ENCODE peak calls at places on chromosomes 5 and 9, in five cellular contexts. Q is right cardiac atrium, I is body of pancreas, M is neural progenitor cell, P is fibroblast of lung. D is an unnamed sample.

GRCh38 chr9:82031538-82032280 is 43.1 kb downstream of the SPATA31D1 start:
- DNase-seq in M (no peak), P (peak; percentile 87), Q (peak; percentile 77), I (peak; percentile 35), D (peak; percentile 26)

GRCh38 chr9:127506814-127507750 is 55.8 kb downstream of the LRSAM1 start:
- DNase-seq in Q (peak; percentile 56), I (no peak), M (no peak), P (peak; percentile 85), D (no peak)

GRCh38 chr5:78594946-78595921 is 53.3 kb downstream of the LHFPL2 start:
- DNase-seq in M (no peak), I (peak; percentile 81), Q (no peak), P (peak; percentile 100), D (peak; percentile 35)

GRCh38 chr9:68500457-68501158 is 40.1 kb downstream of the TMEM252 start:
- DNase-seq in P (peak; percentile 65), I (no peak), M (no peak), Q (no peak), D (no peak)

GRCh38 chr9:138010861-138011260 is 133.3 kb downstream of the CACNA1B start:
- DNase-seq in Q (no peak), I (no peak), M (no peak), P (no peak), D (no peak)

GRCh38 chr5:42718591-42718990 is 38.0 kb upstream of the CCDC152 start:
- DNase-seq in P (peak; percentile 65), I (no peak), M (no peak), Q (no peak), D (no peak)

GRCh38 chr9:17744786-17745185 is 165.9 kb downstream of the SH3GL2 start:
- DNase-seq in Q (no peak), P (peak; percentile 15), M (peak; percentile 77), I (no peak), D (no peak)

GRCh38 chr9:5799314-5799713 is 33.6 kb downstream of the ERMP1 start:
- DNase-seq in P (peak; percentile 41), Q (no peak), M (peak; percentile 21), I (peak; percentile 39), D (no peak)

GRCh38 chr9:135533674-135534073 is 12.3 kb upstream of the OBP2A start:
- DNase-seq in P (no peak), M (no peak), Q (no peak), I (no peak), D (no peak)

GRCh38 chr9:102862478-102862877 is 132.7 kb upstream of the CYLC2 start:
- DNase-seq in P (no peak), I (no peak), Q (no peak), M (no peak), D (no peak)

GRCh38 chr9:102867488-102867887 is 127.6 kb upstream of the CYLC2 start:
- DNase-seq in I (peak; percentile 5), M (no peak), P (peak; percentile 89), Q (peak; percentile 23), D (peak; percentile 48)
- H3K9me3 ChIP-seq in I (no peaks in the 10 kb centered on the region), M (peaks cover 3% of the 10 kb centered on the region), P (no peaks in the 10 kb centered on the region), Q (no peaks in the 10 kb centered on the region), D (no peaks in the 10 kb centered on the region)

GRCh38 chr9:125699870-125700269 is 7.1 kb downstream of the MAPKAP1 start:
- DNase-seq in P (no peak), I (no peak), Q (no peak), M (no peak), D (no peak)
- H3K9me3 ChIP-seq in P (no peaks in the 10 kb centered on the region), I (no peaks in the 10 kb centered on the region), Q (no peaks in the 10 kb centered on the region), M (no peaks in the 10 kb centered on the region), D (no peaks in the 10 kb centered on the region)

GRCh38 chr9:32468740-32469139 is 57.3 kb downstream of the RIGI start:
- DNase-seq in I (no peak), P (no peak), M (no peak), Q (no peak), D (no peak)

DNA sequence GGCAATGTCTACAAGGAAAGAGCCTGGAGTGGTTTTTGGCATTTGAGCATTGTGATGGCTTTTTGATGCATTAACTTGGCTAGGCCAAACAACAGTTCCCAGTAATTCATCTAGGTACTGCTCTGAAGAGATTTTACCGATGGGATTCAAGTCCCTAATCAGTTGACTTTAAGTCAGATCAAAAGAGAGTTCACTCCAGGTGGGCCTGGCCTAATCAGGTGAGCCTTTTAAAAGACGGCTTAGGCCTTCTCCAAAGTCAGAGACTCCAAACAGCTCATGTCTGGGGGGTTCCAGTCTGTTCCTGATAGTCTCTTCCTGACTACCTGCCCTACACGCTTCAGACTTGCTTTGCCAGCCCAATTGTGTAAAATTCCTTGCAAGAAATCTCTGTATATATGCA is 53.7 kb downstream of the RIGI start:
- DNase-seq in P (no peak), M (no peak), I (no peak), Q (no peak), D (no peak)
- H3K9me3 ChIP-seq in P (no peaks in the 10 kb centered on the region), M (no peaks in the 10 kb centered on the region), I (no peaks in the 10 kb centered on the region), Q (no peaks in the 10 kb centered on the region), D (no peaks in the 10 kb centered on the region)

GRCh38 chr5:176868126-176868525 is 31.0 kb downstream of the HK3 start:
- DNase-seq in Q (no peak), I (no peak), M (no peak), P (no peak), D (no peak)

GRCh38 chr5:176866913-176867312 is 32.2 kb downstream of the HK3 start:
- DNase-seq in I (no peak), P (no peak), M (peak; percentile 95), Q (no peak), D (no peak)

GRCh38 chr5:176870110-176870591 is 29.0 kb downstream of the HK3 start:
- DNase-seq in M (peak; percentile 87), P (peak; percentile 27), Q (peak; percentile 68), I (peak; percentile 27), D (no peak)

GRCh38 chr5:176868731-176869130 is 30.4 kb downstream of the HK3 start:
- DNase-seq in Q (no peak), M (no peak), P (no peak), I (no peak), D (no peak)

DNA sequence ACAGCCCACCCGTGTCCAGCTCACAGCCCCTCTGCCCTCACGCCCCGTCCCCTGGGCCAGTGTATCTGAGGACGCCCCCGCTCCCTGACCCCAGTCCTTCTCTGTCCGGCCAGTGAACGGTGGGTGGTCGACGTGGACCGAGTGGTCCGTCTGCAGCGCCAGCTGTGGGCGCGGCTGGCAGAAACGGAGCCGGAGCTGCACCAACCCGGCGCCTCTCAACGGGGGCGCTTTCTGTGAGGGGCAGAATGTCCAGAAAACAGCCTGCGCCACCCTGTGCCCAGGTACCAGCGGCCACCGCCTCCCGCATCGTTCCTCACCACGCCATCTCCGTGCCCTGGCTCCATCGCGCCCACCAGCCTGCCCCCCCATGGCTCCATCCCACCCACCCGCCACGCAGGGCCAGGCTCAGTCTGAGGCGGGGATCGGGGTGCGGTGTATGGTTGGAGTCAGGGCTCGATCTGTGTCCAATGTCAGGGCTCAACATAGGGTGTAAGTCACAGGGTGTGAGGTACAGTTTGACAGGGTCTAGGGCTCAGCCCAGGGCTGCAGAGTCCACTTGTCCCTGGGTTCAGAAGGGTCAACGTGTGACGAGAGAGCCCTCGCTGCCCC is 29.5 kb downstream of the HK3 start:
- DNase-seq in M (no peak), Q (peak; percentile 55), I (no peak), P (no peak), D (no peak)
- H3K9me3 ChIP-seq in M (no peaks in the 10 kb centered on the region), Q (no peaks in the 10 kb centered on the region), I (no peaks in the 10 kb centered on the region), P (no peaks in the 10 kb centered on the region), D (no peaks in the 10 kb centered on the region)

GRCh38 chr5:109396965-109397364 is 12.8 kb downstream of the PJA2 start:
- DNase-seq in Q (no peak), I (no peak), M (no peak), P (no peak), D (no peak)
- H3K9me3 ChIP-seq in Q (no peaks in the 10 kb centered on the region), I (no peaks in the 10 kb centered on the region), M (no peaks in the 10 kb centered on the region), P (no peaks in the 10 kb centered on the region), D (no peaks in the 10 kb centered on the region)

GRCh38 chr9:112325127-112325526 is 8.3 kb downstream of the PTBP3 start:
- DNase-seq in I (no peak), M (peak; percentile 35), Q (no peak), P (no peak), D (no peak)
- H3K9me3 ChIP-seq in I (no peaks in the 10 kb centered on the region), M (no peaks in the 10 kb centered on the region), Q (no peaks in the 10 kb centered on the region), P (no peaks in the 10 kb centered on the region), D (peaks cover 21% of the 10 kb centered on the region)

DNA sequence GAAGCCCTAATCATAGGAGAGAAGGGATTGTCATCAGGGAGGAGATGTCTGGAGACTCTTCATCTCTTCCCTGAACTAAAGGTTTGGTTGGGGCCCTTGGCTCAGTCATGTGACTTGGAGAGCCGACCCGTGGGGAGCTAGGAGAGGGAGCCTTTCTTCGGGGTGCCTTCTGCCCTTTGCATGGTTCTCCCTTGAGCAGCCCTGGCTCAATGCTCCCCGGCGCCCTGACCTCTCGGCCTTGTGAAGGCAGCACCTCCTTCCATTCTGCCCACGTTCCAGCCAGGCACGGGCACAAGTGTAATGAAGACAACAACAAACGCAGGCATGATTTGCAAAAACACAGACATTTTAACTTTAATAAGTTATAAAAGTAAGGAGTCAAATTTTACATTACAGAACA is 50.4 kb downstream of the ZNF354C start:
- DNase-seq in Q (no peak), I (no peak), P (no peak), M (no peak), D (no peak)
- H3K9me3 ChIP-seq in Q (peaks cover 8% of the 10 kb centered on the region), I (peaks cover 46% of the 10 kb centered on the region), P (no peaks in the 10 kb centered on the region), M (no peaks in the 10 kb centered on the region), D (peaks cover 61% of the 10 kb centered on the region)

GRCh38 chr9:65420771-65421170 is 135.8 kb upstream of the FOXD4L5 start:
- DNase-seq in P (no peak), Q (no peak), I (no peak), M (no peak), D (no peak)

GRCh38 chr9:65430221-65430620 is 145.2 kb upstream of the FOXD4L5 start:
- DNase-seq in I (no peak), P (no peak), M (no peak), Q (no peak), D (no peak)

GRCh38 chr9:65432051-65432450 is 147.0 kb upstream of the FOXD4L5 start:
- DNase-seq in Q (no peak), M (no peak), I (no peak), P (no peak), D (no peak)

GRCh38 chr9:65426231-65426630 is 141.2 kb upstream of the FOXD4L5 start:
- DNase-seq in M (no peak), Q (no peak), I (no peak), P (no peak), D (no peak)
- H3K9me3 ChIP-seq in M (no peaks in the 10 kb centered on the region), Q (no peaks in the 10 kb centered on the region), I (no peaks in the 10 kb centered on the region), P (no peaks in the 10 kb centered on the region), D (no peaks in the 10 kb centered on the region)

DNA sequence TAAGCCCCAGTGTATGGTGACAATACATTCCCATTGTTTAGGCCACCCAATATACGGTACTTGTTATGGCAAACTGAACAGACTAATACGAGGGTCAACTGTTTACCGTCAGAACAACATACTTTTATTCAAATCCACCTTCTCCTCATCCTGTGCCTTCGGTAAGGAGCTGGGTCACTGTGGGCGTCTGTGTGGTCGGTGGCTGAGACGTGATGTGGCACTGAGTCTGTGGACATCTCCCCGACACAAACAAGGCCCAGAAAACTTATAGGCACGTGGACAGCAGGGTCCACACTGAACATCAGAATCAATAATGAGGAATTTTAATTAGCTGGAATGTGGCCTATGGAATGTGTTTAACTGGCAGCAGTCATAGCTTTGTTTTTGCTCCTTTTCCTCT is 154.3 kb upstream of the IRX2 start:
- DNase-seq in Q (no peak), I (no peak), M (no peak), P (no peak), D (no peak)
- H3K9me3 ChIP-seq in Q (peaks cover under 1% of the 10 kb centered on the region), I (no peaks in the 10 kb centered on the region), M (no peaks in the 10 kb centered on the region), P (no peaks in the 10 kb centered on the region), D (no peaks in the 10 kb centered on the region)

D was measured in heart left ventricle.